ENCODE peak calls at places on chromosomes 12 and 14, in five cellular contexts. One of them, this sample, is unnamed. For H3K4me1, the result is how much of the 10 kb centered on the place peaks cover.

GRCh38 chr12:91191516-91192111 is 9.0 kb upstream of the DCN start:
- DNase-seq in SK-N-SH: no peak
- DNase-seq in Caco-2: no peak
- DNase-seq in fibroblast of lung: no peak
- DNase-seq in CD8-positive, alpha-beta memory T cell: no peak
- DNase-seq in this sample: no peak

GRCh38 chr12:54016478-54016964 is 7.7 kb downstream of the HOXC8 start:
- DNase-seq in SK-N-SH: no peak
- DNase-seq in Caco-2: peak
- DNase-seq in fibroblast of lung: no peak
- DNase-seq in CD8-positive, alpha-beta memory T cell: no peak
- DNase-seq in this sample: peak

GRCh38 chr12:91413591-91413990 is 231.0 kb upstream of the DCN start:
- DNase-seq in SK-N-SH: peak
- DNase-seq in Caco-2: no peak
- DNase-seq in fibroblast of lung: peak
- DNase-seq in CD8-positive, alpha-beta memory T cell: no peak
- DNase-seq in this sample: peak

GRCh38 chr14:66507181-66507721 is 696 bp upstream of the GPHN start:
- DNase-seq in SK-N-SH: no peak
- DNase-seq in Caco-2: no peak
- DNase-seq in fibroblast of lung: no peak
- DNase-seq in CD8-positive, alpha-beta memory T cell: no peak
- DNase-seq in this sample: no peak

GRCh38 chr12:65965358-65965757 is 141.1 kb downstream of the HMGA2 start:
- DNase-seq in SK-N-SH: no peak
- DNase-seq in Caco-2: no peak
- DNase-seq in fibroblast of lung: peak
- DNase-seq in CD8-positive, alpha-beta memory T cell: no peak
- DNase-seq in this sample: no peak

GRCh38 chr12:29447285-29447975 is 50.1 kb downstream of the OVCH1 start:
- DNase-seq in SK-N-SH: no peak
- DNase-seq in Caco-2: no peak
- DNase-seq in fibroblast of lung: no peak
- DNase-seq in CD8-positive, alpha-beta memory T cell: no peak
- DNase-seq in this sample: no peak

GRCh38 chr14:74211945-74212580 is 27.2 kb upstream of the VSX2 start:
- DNase-seq in SK-N-SH: no peak
- DNase-seq in Caco-2: no peak
- DNase-seq in fibroblast of lung: no peak
- DNase-seq in CD8-positive, alpha-beta memory T cell: no peak
- DNase-seq in this sample: no peak

GRCh38 chr12:115079760-115080159 is 395.8 kb upstream of the TBX3 start:
- DNase-seq in SK-N-SH: no peak
- DNase-seq in Caco-2: no peak
- DNase-seq in fibroblast of lung: peak
- DNase-seq in CD8-positive, alpha-beta memory T cell: no peak
- DNase-seq in this sample: no peak

GRCh38 chr14:36905272-36906046 is 243.8 kb downstream of the PAX9 start:
- DNase-seq in SK-N-SH: no peak
- DNase-seq in Caco-2: no peak
- DNase-seq in fibroblast of lung: no peak
- DNase-seq in CD8-positive, alpha-beta memory T cell: no peak
- DNase-seq in this sample: no peak

GRCh38 chr12:24975425-24975824 is 26.5 kb upstream of the BCAT1 start:
- DNase-seq in SK-N-SH: peak
- DNase-seq in Caco-2: no peak
- DNase-seq in fibroblast of lung: peak
- DNase-seq in CD8-positive, alpha-beta memory T cell: no peak
- DNase-seq in this sample: peak
- H3K4me1 ChIP-seq in SK-N-SH: under half
- H3K4me1 ChIP-seq in Caco-2: under half
- H3K4me1 ChIP-seq in fibroblast of lung: under half
- H3K4me1 ChIP-seq in CD8-positive, alpha-beta memory T cell: under half
- H3K4me1 ChIP-seq in this sample: under half

DNA sequence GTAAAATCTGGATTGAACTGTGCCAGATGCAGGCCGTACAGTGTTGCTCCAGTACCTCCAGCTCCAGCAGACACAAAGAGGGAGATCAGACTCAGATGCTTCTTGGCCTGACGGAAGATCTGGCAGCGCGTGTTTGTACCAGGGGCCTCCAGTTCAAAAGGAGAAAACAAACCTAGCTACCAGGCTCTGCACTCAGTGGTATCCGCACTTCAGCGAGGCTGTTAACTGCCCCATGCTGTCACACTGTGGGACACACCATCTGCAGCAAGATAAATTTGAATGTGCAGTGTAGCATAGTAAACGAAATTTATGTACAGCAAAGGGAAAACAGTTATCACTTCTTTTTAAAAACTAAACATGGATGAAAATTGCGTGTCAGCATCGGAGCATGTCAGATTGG is 5.1 kb downstream of the DYNC1H1 start:
- DNase-seq in SK-N-SH: no peak
- DNase-seq in Caco-2: no peak
- DNase-seq in fibroblast of lung: no peak
- DNase-seq in CD8-positive, alpha-beta memory T cell: no peak
- DNase-seq in this sample: no peak
- H3K4me1 ChIP-seq in SK-N-SH: under half
- H3K4me1 ChIP-seq in Caco-2: under half
- H3K4me1 ChIP-seq in fibroblast of lung: under half
- H3K4me1 ChIP-seq in CD8-positive, alpha-beta memory T cell: under half
- H3K4me1 ChIP-seq in this sample: under half

DNA sequence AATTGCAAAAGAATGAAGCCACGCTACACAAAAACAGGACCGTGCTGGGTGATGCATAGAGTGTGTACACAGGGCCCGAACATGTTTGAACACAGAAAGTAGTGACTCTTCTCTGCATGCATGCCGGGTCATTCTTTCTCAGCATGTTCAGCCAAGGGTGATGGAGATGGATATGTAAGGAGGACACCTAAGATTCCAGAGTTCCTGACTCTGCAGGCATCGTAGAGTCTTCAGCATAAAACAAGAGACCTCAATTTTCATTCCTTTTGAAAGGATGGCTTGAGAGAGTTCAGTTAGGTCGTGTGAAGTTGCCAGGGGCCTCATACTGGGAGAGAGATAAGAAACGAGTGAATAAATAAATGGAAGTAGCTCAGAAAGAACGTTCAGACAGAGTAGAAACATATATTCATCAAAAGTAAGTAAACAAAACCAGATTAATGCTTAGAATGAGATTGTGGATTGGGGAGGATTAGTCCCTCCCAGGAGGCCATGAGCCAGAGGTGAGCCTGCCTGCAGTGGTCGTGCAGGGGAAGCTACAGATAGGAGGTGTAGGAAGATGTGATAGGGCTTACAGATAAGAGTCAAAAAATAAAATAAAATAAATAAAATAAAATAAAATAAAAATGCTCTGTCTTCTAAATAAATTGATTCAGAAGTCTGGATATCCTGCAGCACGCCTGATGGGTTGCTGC is 27.6 kb upstream of the SEL1L start:
- DNase-seq in SK-N-SH: no peak
- DNase-seq in Caco-2: no peak
- DNase-seq in fibroblast of lung: no peak
- DNase-seq in CD8-positive, alpha-beta memory T cell: no peak
- DNase-seq in this sample: no peak
- H3K4me1 ChIP-seq in SK-N-SH: under half
- H3K4me1 ChIP-seq in Caco-2: under half
- H3K4me1 ChIP-seq in fibroblast of lung: under half
- H3K4me1 ChIP-seq in CD8-positive, alpha-beta memory T cell: under half
- H3K4me1 ChIP-seq in this sample: under half

GRCh38 chr14:91372680-91373495 is 44.7 kb downstream of the CCDC88C start:
- DNase-seq in SK-N-SH: peak
- DNase-seq in Caco-2: no peak
- DNase-seq in fibroblast of lung: no peak
- DNase-seq in CD8-positive, alpha-beta memory T cell: peak
- DNase-seq in this sample: peak
- H3K4me1 ChIP-seq in SK-N-SH: half or more
- H3K4me1 ChIP-seq in Caco-2: under half
- H3K4me1 ChIP-seq in fibroblast of lung: under half
- H3K4me1 ChIP-seq in CD8-positive, alpha-beta memory T cell: half or more
- H3K4me1 ChIP-seq in this sample: under half